ENCODE peak calls at places on chromosomes 6 and 20, in four cellular contexts. O is fibroblast of the aortic adventitia, Z is ureter, A is NCI-H1105 treated with DMSO at 0.1 percent for 48 hours. R is an unnamed sample.

GRCh38 chr6:44787254-44787844 is 399.8 kb downstream of the CDC5L start:
- DNase-seq in A (no peak), Z (no peak), O (no peak), R (no peak)

GRCh38 chr6:85372188-85372914 is 77.5 kb upstream of the NT5E start:
- DNase-seq in O (peak), A (no peak), Z (no peak), R (no peak)

GRCh38 chr6:42263165-42263852 is 45.6 kb upstream of the MRPS10 start:
- DNase-seq in O (no peak), Z (no peak), A (no peak), R (no peak)

GRCh38 chr6:39048481-39049399 is at the start of gene GLP1R:
- DNase-seq in A (no peak), O (no peak), Z (no peak), R (no peak)

GRCh38 chr6:139508023-139508422 is 133.6 kb upstream of the CITED2 start:
- DNase-seq in A (no peak), O (peak), Z (no peak), R (no peak)

GRCh38 chr6:15464211-15464725 is 198.6 kb downstream of the DTNBP1 start:
- DNase-seq in Z (no peak), O (no peak), A (peak), R (no peak)

GRCh38 chr6:89597988-89598387 is 40.6 kb downstream of the LYRM2 start:
- DNase-seq in O (peak), A (peak), Z (peak), R (no peak)

GRCh38 chr20:46900826-46901225 is 6.2 kb downstream of the EYA2 start:
- DNase-seq in O (no peak), A (no peak), Z (no peak), R (no peak)

GRCh38 chr20:63488331-63489251 is 10.3 kb downstream of the EEF1A2 start:
- DNase-seq in Z (no peak), O (no peak), A (no peak), R (no peak)

GRCh38 chr6:43733471-43734293 is 36.3 kb upstream of the VEGFA start:
- DNase-seq in Z (peak), A (no peak), O (no peak), R (peak)

GRCh38 chr6:118387921-118388701 is 160.0 kb upstream of the PLN start:
- DNase-seq in Z (no peak), O (peak), A (no peak), R (no peak)

GRCh38 chr6:53309059-53309896 is 39.5 kb downstream of the ELOVL5 start:
- DNase-seq in A (no peak), O (peak), Z (no peak), R (peak)

GRCh38 chr6:66496659-66497058 is 789.6 kb upstream of the EYS start:
- DNase-seq in Z (no peak), O (no peak), A (peak), R (peak)

GRCh38 chr6:99993533-99994251 is at the start of gene MCHR2:
- DNase-seq in O (no peak), A (no peak), Z (no peak), R (no peak)

GRCh38 chr20:61579908-61580307 is 327.8 kb downstream of the CDH4 start:
- DNase-seq in A (no peak), Z (no peak), O (no peak), R (no peak)

GRCh38 chr20:39109933-39110818 is 148.0 kb downstream of the DHX35 start:
- DNase-seq in Z (no peak), A (peak), O (no peak), R (no peak)

GRCh38 chr6:112831022-112831421 is 483.9 kb downstream of the RFPL4B start:
- DNase-seq in Z (no peak), O (no peak), A (no peak), R (no peak)

GRCh38 chr6:45956663-45957062 is 59.0 kb downstream of the CLIC5 start:
- DNase-seq in A (no peak), Z (no peak), O (no peak), R (no peak)

GRCh38 chr6:137904822-137905617 is 38.0 kb downstream of the TNFAIP3 start:
- DNase-seq in A (no peak), Z (no peak), O (no peak), R (peak)

GRCh38 chr20:38108438-38109024 is 56.5 kb downstream of the TGM2 start:
- DNase-seq in Z (peak), O (peak), A (no peak), R (no peak)

GRCh38 chr6:25056130-25056529 is 120.4 kb upstream of the RIPOR2 start:
- DNase-seq in Z (no peak), O (no peak), A (no peak), R (peak)

GRCh38 chr20:54407446-54407845 is 67.9 kb upstream of the DOK5 start:
- DNase-seq in Z (no peak), O (no peak), A (no peak), R (no peak)

GRCh38 chr6:44256291-44257006 is 879 bp downstream of the SLC35B2 start:
- DNase-seq in Z (no peak), O (no peak), A (peak), R (peak)

GRCh38 chr6:98566126-98566525 is 268.2 kb upstream of the POU3F2 start:
- DNase-seq in Z (no peak), A (no peak), O (no peak), R (no peak)

GRCh38 chr6:67880939-67881705 is 754.0 kb upstream of the ADGRB3 start:
- DNase-seq in Z (no peak), A (no peak), O (peak), R (no peak)

GRCh38 chr6:164928366-164929154 is 380.8 kb downstream of the C6orf118 start:
- DNase-seq in A (peak), O (no peak), Z (no peak), R (no peak)

GRCh38 chr6:111722220-111722731 is 116.6 kb upstream of the TRAF3IP2 start:
- DNase-seq in O (peak), Z (no peak), A (no peak), R (no peak)

GRCh38 chr6:33604941-33605854 is 15.9 kb upstream of the ITPR3 start:
- DNase-seq in Z (no peak), O (peak), A (no peak), R (no peak)

GRCh38 chr6:164039954-164040375 is 625.4 kb downstream of the QKI start:
- DNase-seq in Z (peak), O (no peak), A (no peak), R (no peak)

GRCh38 chr6:137234505-137234863 is 15.3 kb upstream of the IFNGR1 start:
- DNase-seq in O (no peak), Z (no peak), A (no peak), R (no peak)

GRCh38 chr6:15063253-15063853 is 182.5 kb upstream of the JARID2 start:
- DNase-seq in O (no peak), Z (no peak), A (no peak), R (no peak)

GRCh38 chr6:125046107-125046925 is 84.1 kb downstream of the RNF217 start:
- DNase-seq in A (no peak), Z (peak), O (no peak), R (no peak)

GRCh38 chr6:70221025-70221714 is 81.7 kb downstream of the COL9A1 start:
- DNase-seq in O (peak), A (peak), Z (no peak), R (peak)